ENCODE peak calls at places on chromosomes 7 and 10, in four cellular contexts. J is right atrium auricular region, L is gastrocnemius medialis, O is mucosa of descending colon. W is an unnamed sample.
A peak's percentile ranks its signal among the peaks of the same experiment; 100 is the strongest.

GRCh38 chr10:86105640-86106039 is 261.0 kb downstream of the GRID1 start:
- DNase-seq in J (no peak), L (no peak), O (no peak), W (no peak)

GRCh38 chr10:23422003-23422411 is 16.9 kb upstream of the OTUD1 start:
- DNase-seq in J (no peak), L (no peak), O (no peak), W (no peak)

GRCh38 chr7:150448789-150449147 is 1.7 kb upstream of the GIMAP8 start:
- DNase-seq in J (peak; percentile 78), L (peak; percentile 29), O (peak; percentile 86), W (peak; percentile 55)

GRCh38 chr10:72763201-72763600 is 71.3 kb downstream of the MCU start:
- DNase-seq in J (no peak), L (no peak), O (no peak), W (no peak)

GRCh38 chr7:80453699-80454340 is 58.0 kb downstream of the GNAT3 start:
- DNase-seq in J (no peak), L (no peak), O (no peak), W (no peak)

GRCh38 chr10:110404825-110405224 is 92.9 kb upstream of the DUSP5 start:
- DNase-seq in J (no peak), L (no peak), O (no peak), W (no peak)

GRCh38 chr7:26197153-26198115 is 3.1 kb downstream of the HNRNPA2B1 start:
- DNase-seq in J (no peak), L (no peak), O (no peak), W (no peak)

GRCh38 chr7:101140339-101140699 is 13.4 kb downstream of the SERPINE1 start:
- DNase-seq in J (no peak), L (no peak), O (no peak), W (no peak)

GRCh38 chr7:139071683-139072082 is 35.8 kb upstream of the ZC3HAV1L start:
- DNase-seq in J (no peak), L (no peak), O (no peak), W (no peak)

GRCh38 chr10:42981358-42982236 is 95.3 kb upstream of the RET start:
- DNase-seq in J (peak; percentile 42), L (no peak), O (peak; percentile 49), W (peak; percentile 15)

GRCh38 chr7:101589052-101589451 is 40.0 kb downstream of the MYL10 start:
- DNase-seq in J (no peak), L (no peak), O (no peak), W (no peak)

GRCh38 chr10:84613336-84614021 is 285.1 kb downstream of the CCSER2 start:
- DNase-seq in J (no peak), L (no peak), O (no peak), W (no peak)

GRCh38 chr7:23268746-23269145 is 22.2 kb downstream of the GPNMB start:
- DNase-seq in J (no peak), L (no peak), O (no peak), W (no peak)

GRCh38 chr7:130822642-130823041 is 88.6 kb upstream of the KLF14 start:
- DNase-seq in J (no peak), L (no peak), O (no peak), W (no peak)

GRCh38 chr7:113809591-113809990 is 109.2 kb downstream of the PPP1R3A start:
- DNase-seq in J (no peak), L (no peak), O (no peak), W (no peak)

GRCh38 chr10:96470108-96470743 is 43.5 kb downstream of the TLL2 start:
- DNase-seq in J (no peak), L (no peak), O (no peak), W (no peak)

GRCh38 chr10:119005377-119006043 is 24.0 kb upstream of the NANOS1 start:
- DNase-seq in J (no peak), L (no peak), O (no peak), W (no peak)

GRCh38 chr10:119001717-119002500 is 27.6 kb upstream of the NANOS1 start:
- DNase-seq in J (no peak), L (no peak), O (no peak), W (no peak)

GRCh38 chr10:119003572-119004289 is 25.8 kb upstream of the NANOS1 start:
- DNase-seq in J (no peak), L (peak; percentile 47), O (no peak), W (no peak)

GRCh38 chr10:119007211-119007574 is 22.3 kb upstream of the NANOS1 start:
- DNase-seq in J (no peak), L (no peak), O (no peak), W (no peak)

GRCh38 chr10:119006451-119007210 is 22.9 kb upstream of the NANOS1 start:
- DNase-seq in J (peak; percentile 77), L (peak; percentile 75), O (no peak), W (no peak)
- TF ChIP-seq CTCF in J (no peak), L (no peak), O (no peak), W (no peak)

DNA sequence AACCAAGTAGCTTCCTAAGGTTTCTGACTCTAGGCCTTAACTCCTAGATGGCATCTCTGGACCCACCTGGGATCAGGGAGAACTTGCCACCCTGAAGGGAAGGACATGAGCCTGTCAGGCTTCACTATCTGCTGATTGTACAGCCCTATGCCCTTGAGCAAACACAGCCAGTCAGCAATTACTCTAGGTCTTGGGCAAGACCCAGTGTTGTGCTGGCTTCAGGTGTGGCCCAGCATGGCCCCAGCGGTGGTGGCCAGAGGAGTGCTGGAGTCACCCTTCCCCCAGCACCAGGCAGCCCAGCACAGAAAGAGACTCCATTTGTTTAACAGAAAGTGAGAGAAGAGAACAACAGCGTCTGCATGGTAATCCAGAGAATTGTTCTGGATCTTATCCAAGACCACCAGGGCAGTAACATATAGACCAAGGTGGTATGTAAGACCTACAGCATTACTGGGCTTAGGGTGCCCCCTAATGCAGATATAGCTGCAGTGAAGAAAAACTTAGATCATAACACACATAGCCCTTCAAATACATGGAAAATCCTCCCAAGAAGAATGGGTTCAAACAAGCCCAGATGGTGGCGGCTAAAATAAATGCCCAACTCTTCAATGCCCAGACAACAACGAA is 207.7 kb downstream of the MAGI2 start:
- DNase-seq in J (no peak), L (no peak), O (no peak), W (no peak)
- TF ChIP-seq CTCF in J (no peak), L (no peak), O (no peak), W (no peak)

DNA sequence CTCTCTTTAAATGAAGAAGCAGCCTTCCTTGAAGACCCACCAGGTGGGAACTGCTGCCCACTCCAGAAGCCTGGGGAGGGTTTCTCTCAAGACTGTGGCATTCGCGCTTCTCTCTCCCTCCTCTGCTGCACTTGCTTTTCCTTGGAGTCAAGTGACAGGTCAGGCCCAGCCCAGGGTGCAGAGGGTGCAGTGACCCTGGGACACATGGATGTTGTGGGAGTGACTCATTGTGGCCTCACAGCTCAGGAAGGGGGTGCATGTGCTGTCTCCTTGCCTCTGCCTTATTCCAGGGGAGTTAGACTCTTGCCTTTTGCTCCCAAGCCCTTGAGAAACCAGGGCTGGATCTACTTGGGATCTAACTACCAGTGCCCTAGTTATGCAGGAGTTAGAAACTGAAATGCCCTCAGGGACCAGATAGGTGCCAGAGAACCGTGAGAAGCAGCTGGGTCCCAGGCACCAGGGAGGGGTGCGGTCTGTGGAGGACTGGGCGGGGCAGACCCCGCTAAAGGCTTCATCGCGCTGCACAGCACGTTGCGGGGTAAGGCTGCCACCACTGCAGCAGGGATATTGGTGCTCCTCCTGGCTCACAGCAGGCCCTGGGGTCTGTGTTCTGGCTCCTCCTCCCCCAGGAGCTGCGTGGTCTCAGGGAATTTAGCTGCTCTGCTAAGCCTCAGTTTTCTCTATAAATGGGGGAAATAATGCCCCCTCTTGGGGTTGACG is 11.4 kb downstream of the FAM241B start:
- DNase-seq in J (no peak), L (no peak), O (peak; percentile 13), W (no peak)
- TF ChIP-seq CTCF in J (no peak), L (no peak), O (no peak), W (no peak)

GRCh38 chr10:130190065-130190736 is 54.0 kb downstream of the GLRX3 start:
- DNase-seq in J (peak; percentile 69), L (peak; percentile 62), O (peak; percentile 90), W (peak; percentile 90)
- TF ChIP-seq CTCF in J (peak; percentile 100), L (peak; percentile 92), O (peak; percentile 100), W (peak; percentile 99)

GRCh38 chr10:76560338-76560737 is 1077.3 kb downstream of the KCNMA1 start:
- DNase-seq in J (no peak), L (no peak), O (no peak), W (no peak)
- TF ChIP-seq CTCF in J (no peak), L (no peak), O (no peak), W (no peak)

DNA sequence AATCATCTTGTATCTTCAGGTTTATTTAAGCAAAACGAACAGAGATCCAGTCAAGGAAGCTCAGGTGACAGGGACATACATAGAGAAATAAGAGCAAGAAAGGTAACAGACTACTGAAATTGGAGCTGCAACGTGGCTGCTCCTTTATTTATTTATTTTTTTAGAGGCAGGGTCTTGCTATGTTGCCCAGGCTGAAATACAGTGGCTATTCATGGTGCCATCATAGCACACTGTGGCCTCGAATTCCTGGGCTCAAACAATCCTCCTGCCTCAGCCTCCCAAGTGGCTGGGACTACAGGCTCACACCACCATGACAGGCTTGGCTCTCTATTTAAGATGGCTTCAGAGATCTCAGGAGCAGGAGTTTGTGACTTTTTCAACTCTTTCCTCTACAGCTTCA is 46.4 kb downstream of the COL1A2 start:
- DNase-seq in J (no peak), L (no peak), O (no peak), W (no peak)
- TF ChIP-seq CTCF in J (no peak), L (no peak), O (no peak), W (no peak)

GRCh38 chr10:83373659-83374058 is 765.6 kb upstream of the GHITM start:
- DNase-seq in J (no peak), L (no peak), O (no peak), W (no peak)
- TF ChIP-seq CTCF in J (peak; percentile 14), L (no peak), O (no peak), W (no peak)